ENCODE peak calls at places on chromosomes 1 and 21, in four cellular contexts. O is smooth muscle cell of the brain vasculature; V is GM06990; X is activated naive CD4-positive, alpha-beta T cell. L is an unnamed sample.

GRCh38 chr21:38798481-38798882 is 7.2 kb upstream of the ETS2 start:
- DNase-seq in O (no peak), V (no peak), X (no peak), L (no peak)

GRCh38 chr1:208189716-208190115 is 54.5 kb downstream of the PLXNA2 start:
- DNase-seq in O (no peak), V (no peak), X (no peak), L (no peak)

GRCh38 chr1:151718666-151719065 is 2.1 kb upstream of the CELF3 start:
- DNase-seq in O (no peak), V (no peak), X (no peak), L (no peak)

GRCh38 chr1:170765712-170766330 is 101.9 kb downstream of the PRRX1 start:
- DNase-seq in O (no peak), V (no peak), X (no peak), L (no peak)

GRCh38 chr1:183896466-183897026 is 91.6 kb downstream of the RGL1 start:
- DNase-seq in O (no peak), V (no peak), X (no peak), L (no peak)

GRCh38 chr1:234533975-234534876 is 55.2 kb upstream of the TARBP1 start:
- DNase-seq in O (peak; percentile 95), V (no peak), X (no peak), L (no peak)

GRCh38 chr1:23793861-23794731 is 3.2 kb downstream of the LYPLA2 start:
- DNase-seq in O (no peak), V (no peak), X (no peak), L (no peak)

GRCh38 chr1:24101796-24102580 is 9.9 kb downstream of the MYOM3 start:
- DNase-seq in O (no peak), V (no peak), X (no peak), L (no peak)

GRCh38 chr1:205620269-205620668 is 11.5 kb downstream of the ELK4 start:
- DNase-seq in O (no peak), V (no peak), X (no peak), L (no peak)

GRCh38 chr1:16605213-16605525 is 8.2 kb downstream of the NBPF1 start:
- DNase-seq in O (no peak), V (no peak), X (no peak), L (no peak)

GRCh38 chr1:167454304-167454928 is 63.9 kb downstream of the CD247 start:
- DNase-seq in O (no peak), V (no peak), X (no peak), L (no peak)

GRCh38 chr1:110259770-110260169 is 49.7 kb downstream of the KCNC4 start:
- DNase-seq in O (no peak), V (no peak), X (no peak), L (no peak)

GRCh38 chr1:237186733-237187132 is 144.7 kb downstream of the RYR2 start:
- DNase-seq in O (no peak), V (no peak), X (no peak), L (no peak)

GRCh38 chr1:33656467-33656866 is 184.0 kb downstream of the ZSCAN20 start:
- DNase-seq in O (no peak), V (no peak), X (no peak), L (no peak)

GRCh38 chr21:41251961-41252642 is 64.5 kb upstream of the FAM3B start:
- DNase-seq in O (no peak), V (no peak), X (no peak), L (no peak)

GRCh38 chr1:41483960-41484844 is at the start of gene EDN2:
- DNase-seq in O (no peak), V (no peak), X (no peak), L (no peak)

GRCh38 chr1:47031059-47031458 is 7.6 kb downstream of the CYP4X1 start:
- DNase-seq in O (peak; percentile 62), V (no peak), X (no peak), L (no peak)

GRCh38 chr1:96840396-96840795 is 118.8 kb downstream of the PTBP2 start:
- DNase-seq in O (no peak), V (no peak), X (no peak), L (no peak)

GRCh38 chr1:185813401-185813979 is 79.3 kb downstream of the HMCN1 start:
- DNase-seq in O (peak; percentile 43), V (no peak), X (no peak), L (no peak)

GRCh38 chr21:15908187-15908586 is 178.4 kb downstream of the USP25 start:
- DNase-seq in O (no peak), V (no peak), X (no peak), L (no peak)

GRCh38 chr1:38228718-38229117 is 182.1 kb upstream of the POU3F1 start:
- DNase-seq in O (no peak), V (no peak), X (no peak), L (no peak)